ENCODE peak calls at places on chromosome 4, in four cellular contexts. U, L, C and I are unnamed samples.

GRCh38 chr4:57580710-57581109 is 470.5 kb upstream of the IGFBP7 start:
- ATAC-seq in U (no peak), L (no peak), C (no peak), I (no peak)

GRCh38 chr4:130131536-130131935 is 1035.6 kb downstream of the C4orf33 start:
- ATAC-seq in U (no peak), L (no peak), C (no peak), I (no peak)

GRCh38 chr4:53640576-53641459 is 49.5 kb upstream of the LNX1 start:
- ATAC-seq in U (peak; percentile 89), L (peak; percentile 82), C (no peak), I (no peak)

GRCh38 chr4:11418610-11419009 is 10.1 kb downstream of the HS3ST1 start:
- ATAC-seq in U (no peak), L (no peak), C (no peak), I (no peak)

GRCh38 chr4:146407669-146408084 is 114.1 kb downstream of the SLC10A7 start:
- ATAC-seq in U (no peak), L (no peak), C (peak; percentile 86), I (no peak)

GRCh38 chr4:180205276-180205675 is 2037.9 kb upstream of the TENM3 start:
- ATAC-seq in U (no peak), L (no peak), C (no peak), I (no peak)

GRCh38 chr4:185143596-185143969 is 517 bp downstream of the SLC25A4 start:
- ATAC-seq in U (peak; percentile 2), L (no peak), C (peak; percentile 1), I (peak; percentile 86)

GRCh38 chr4:148405161-148405893 is 36.9 kb downstream of the NR3C2 start:
- ATAC-seq in U (no peak), L (peak; percentile 89), C (no peak), I (no peak)

GRCh38 chr4:81021995-81022394 is 8.5 kb upstream of the BMP3 start:
- ATAC-seq in U (no peak), L (no peak), C (no peak), I (no peak)

GRCh38 chr4:13984996-13985780 is 357.7 kb upstream of the BOD1L1 start:
- ATAC-seq in U (no peak), L (peak; percentile 47), C (no peak), I (no peak)

GRCh38 chr4:164935363-164935762 is 42.1 kb downstream of the TRIM61 start:
- ATAC-seq in U (peak; percentile 83), L (no peak), C (peak; percentile 79), I (no peak)

GRCh38 chr4:20984011-20984836 is 284.0 kb downstream of the PACRGL start:
- ATAC-seq in U (no peak), L (peak; percentile 34), C (no peak), I (no peak)

GRCh38 chr4:181854142-181854541 is 389.1 kb upstream of the TENM3 start:
- ATAC-seq in U (no peak), L (no peak), C (no peak), I (no peak)

GRCh38 chr4:87211249-87211952 is 9.0 kb downstream of the KLHL8 start:
- ATAC-seq in U (no peak), L (no peak), C (peak; percentile 45), I (no peak)

GRCh38 chr4:38082424-38083374 is 122.5 kb downstream of the PTTG2 start:
- ATAC-seq in U (peak; percentile 21), L (peak; percentile 47), C (peak; percentile 51), I (peak; percentile 48)

GRCh38 chr4:48129307-48130014 is 4.6 kb downstream of the TXK start:
- ATAC-seq in U (peak; percentile 47), L (no peak), C (peak; percentile 12), I (no peak)

GRCh38 chr4:38036548-38036947 is 76.3 kb downstream of the PTTG2 start:
- ATAC-seq in U (no peak), L (no peak), C (peak; percentile 55), I (no peak)

GRCh38 chr4:141810038-141810701 is 173.8 kb downstream of the IL15 start:
- ATAC-seq in U (no peak), L (no peak), C (no peak), I (no peak)
- TF ChIP-seq EP300 in U (no peak), L (no peak), C (no peak), I (no peak)

GRCh38 chr4:139917896-139918295 is 236.1 kb downstream of the MAML3 start:
- ATAC-seq in U (no peak), L (no peak), C (no peak), I (no peak)

GRCh38 chr4:139918591-139918990 is 235.4 kb downstream of the MAML3 start:
- ATAC-seq in U (no peak), L (no peak), C (no peak), I (no peak)

GRCh38 chr4:139918994-139919393 is 235.0 kb downstream of the MAML3 start:
- ATAC-seq in U (no peak), L (no peak), C (no peak), I (no peak)

GRCh38 chr4:139920552-139920951 is 233.4 kb downstream of the MAML3 start:
- ATAC-seq in U (no peak), L (no peak), C (no peak), I (no peak)

DNA sequence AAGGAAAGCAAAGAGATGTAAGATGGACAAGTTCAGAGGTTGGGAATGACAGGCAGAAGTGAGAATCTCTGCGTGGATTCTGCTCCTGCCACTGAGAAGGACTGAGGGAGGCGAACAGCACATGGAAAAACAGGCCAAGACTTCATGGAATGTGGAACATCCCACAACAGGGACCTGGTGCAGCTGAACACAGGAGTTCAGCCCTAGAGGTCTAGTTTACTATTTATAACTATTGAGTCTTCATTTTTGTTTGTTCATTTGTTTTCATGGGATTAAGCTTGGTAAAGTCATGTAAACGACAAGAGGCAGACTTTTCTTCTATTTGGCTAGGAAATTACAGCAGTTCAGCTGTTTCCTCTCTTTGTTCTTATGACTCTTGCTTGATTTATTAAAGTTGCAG is 234.5 kb downstream of the MAML3 start:
- ATAC-seq in U (no peak), L (no peak), C (no peak), I (peak; percentile 65)
- TF ChIP-seq POLR2AphosphoS5 in U (no peak), L (no peak), C (no peak), I (no peak)

DNA sequence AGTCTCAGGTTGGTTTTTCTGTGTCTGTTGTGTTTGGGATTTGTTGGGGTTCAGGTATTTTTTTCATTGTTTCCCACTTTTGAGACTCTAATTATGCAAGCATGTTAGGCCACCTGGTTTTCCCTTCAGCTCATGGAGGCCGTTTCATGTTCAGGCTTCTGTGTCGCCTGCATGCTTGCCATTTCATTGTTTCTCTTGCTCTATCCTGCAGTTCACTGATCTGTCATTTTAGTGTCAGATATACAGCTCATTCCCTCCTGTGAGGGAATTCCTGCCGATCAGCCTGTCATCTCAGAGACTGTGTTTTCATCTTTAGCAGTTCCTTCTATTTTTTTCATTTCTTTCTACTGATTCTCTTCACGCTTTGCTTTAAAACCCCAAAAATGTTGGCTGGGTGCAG is 49.4 kb upstream of the HGFAC start:
- ATAC-seq in U (no peak), L (no peak), C (no peak), I (no peak)
- H3K4me3 ChIP-seq in U (no peak overlapping the region), L (no peak overlapping the region), C (no peak overlapping the region), I (no peak overlapping the region)

GRCh38 chr4:105894570-105895323 is 524 bp upstream of the NPNT start:
- ATAC-seq in U (peak; percentile 51), L (peak; percentile 78), C (no peak), I (peak; percentile 34)

GRCh38 chr4:105896984-105897760 is 1.9 kb downstream of the NPNT start:
- ATAC-seq in U (no peak), L (no peak), C (no peak), I (no peak)

GRCh38 chr4:105896461-105896939 is 1.2 kb downstream of the NPNT start:
- ATAC-seq in U (peak; percentile 19), L (no peak), C (no peak), I (no peak)

GRCh38 chr4:105895324-105895608 is at the start of gene NPNT:
- ATAC-seq in U (peak; percentile 49), L (peak; percentile 90), C (no peak), I (peak; percentile 79)

DNA sequence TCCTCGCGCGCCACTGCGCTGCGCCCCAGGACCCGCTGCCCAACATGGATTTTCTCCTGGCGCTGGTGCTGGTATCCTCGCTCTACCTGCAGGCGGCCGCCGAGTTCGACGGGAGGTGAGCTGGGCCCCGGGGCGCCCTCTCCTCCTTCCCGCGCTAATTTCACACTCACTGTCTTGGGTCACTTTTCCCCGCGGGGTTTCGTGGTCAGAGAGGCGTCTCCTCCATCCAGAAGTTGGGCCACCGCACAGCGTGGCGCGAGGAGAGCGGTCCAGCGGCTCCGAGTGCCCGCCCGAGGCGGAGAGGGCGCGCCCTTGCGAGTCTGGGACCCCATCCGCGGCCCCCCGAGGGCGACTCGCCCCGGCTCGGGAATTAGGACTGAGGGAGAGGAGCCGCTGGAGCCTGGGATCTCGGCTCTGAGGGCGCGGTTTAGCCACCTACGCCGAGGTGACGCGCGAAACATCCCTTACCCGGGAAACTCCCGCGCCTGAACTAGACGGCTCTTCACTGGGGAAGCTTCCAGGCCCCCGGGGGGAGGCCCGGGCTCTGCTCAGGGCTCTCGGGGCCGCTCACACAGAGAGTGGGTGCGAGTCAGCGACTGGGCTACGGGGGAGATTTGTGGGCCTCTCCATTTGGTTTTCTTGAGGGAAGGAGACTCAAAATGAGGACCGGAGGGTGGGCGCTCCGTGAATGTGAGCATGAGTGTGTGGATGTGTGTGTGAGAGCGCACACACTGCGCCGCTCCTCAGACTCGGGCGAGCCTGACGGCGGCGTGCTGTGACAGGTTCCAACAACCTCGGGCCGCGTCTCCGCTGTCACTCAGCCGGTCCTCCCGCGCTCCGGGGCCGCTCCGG is 564 bp downstream of the NPNT start:
- ATAC-seq in U (peak; percentile 68), L (peak; percentile 75), C (peak; percentile 49), I (peak; percentile 57)
- TF ChIP-seq EP300 in U (no peak), L (no peak), C (no peak), I (no peak)

DNA sequence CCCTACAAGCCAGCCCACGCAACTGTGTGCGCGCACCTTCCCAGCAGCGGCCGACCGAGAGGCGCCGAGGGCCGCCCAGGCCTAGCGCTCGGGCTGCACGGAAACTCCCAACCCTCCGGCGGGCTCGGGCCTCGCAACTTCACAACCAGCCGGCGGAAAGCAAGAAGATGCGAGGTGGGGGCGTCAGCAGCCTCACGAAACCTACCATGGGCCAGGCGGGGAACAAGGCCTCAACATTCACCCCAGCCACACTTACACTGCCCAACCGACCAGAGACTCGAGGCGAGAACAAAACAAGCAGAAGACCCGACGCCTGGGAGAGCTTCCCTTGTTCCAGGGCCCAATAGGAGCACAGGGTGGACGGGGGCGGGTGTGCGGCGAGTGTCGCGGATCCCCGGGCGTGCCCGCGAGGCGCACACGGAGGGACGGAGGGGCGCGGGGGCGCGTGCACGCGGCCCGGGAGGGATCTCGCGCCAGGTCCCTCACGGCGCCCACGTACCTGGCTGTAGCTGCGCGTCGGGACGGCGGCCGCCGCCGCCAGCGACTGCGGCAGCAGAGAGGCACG is 636 bp downstream of the GRSF1 start:
- ATAC-seq in U (peak; percentile 69), L (peak; percentile 83), C (peak; percentile 74), I (peak; percentile 79)
- TF ChIP-seq POLR2AphosphoS5 in U (peak; percentile 36), L (peak; percentile 19), C (no peak), I (no peak)

DNA sequence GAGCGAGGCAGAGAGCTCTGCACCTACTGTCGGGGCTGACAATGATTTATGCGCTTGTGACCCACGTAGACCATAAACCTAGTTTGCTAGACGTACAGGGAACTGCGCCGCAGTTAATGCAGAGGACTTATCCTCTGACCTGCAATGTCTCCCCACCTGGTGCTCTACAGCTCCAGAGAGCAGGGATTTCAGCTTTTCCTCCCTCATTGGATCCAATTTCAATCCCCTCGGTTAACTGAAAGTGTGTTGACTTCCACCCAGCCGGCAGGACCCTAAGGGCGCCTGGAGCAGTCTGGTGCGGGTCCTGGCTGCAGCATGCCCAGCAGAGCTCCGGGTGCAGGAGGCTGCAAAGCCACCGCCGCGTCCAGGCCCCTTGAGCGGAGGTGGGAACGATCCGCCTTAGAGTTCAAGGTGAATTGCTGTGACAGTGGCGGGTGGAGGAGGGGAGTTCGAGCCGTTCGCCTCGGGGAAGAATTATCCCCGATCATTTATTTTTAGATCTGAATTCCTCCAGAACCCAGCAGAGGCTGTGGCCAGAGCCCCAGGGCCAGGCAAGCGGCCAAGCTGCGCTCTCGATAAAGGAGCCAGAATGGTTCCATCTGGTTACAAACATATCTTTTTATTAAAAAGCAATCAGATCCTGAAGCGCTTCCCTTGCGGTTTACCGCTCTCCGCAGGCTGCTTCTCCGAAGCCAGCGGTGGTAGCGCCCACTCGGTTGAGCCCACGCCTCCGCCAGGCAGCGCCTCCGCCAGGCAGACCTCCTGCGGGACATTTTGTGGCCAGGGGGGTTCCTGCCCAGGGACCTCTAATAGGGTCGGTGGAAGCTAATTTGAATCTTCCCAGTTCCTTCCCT is 66.0 kb downstream of the FBXO8 start:
- ATAC-seq in U (no peak), L (no peak), C (no peak), I (no peak)
- H3K4me3 ChIP-seq in U (no peak overlapping the region), L (peak overlapping the region; percentile 31), C (no peak overlapping the region), I (no peak overlapping the region)